ENCODE peak calls at places on chromosomes 12 and 14, in four cellular contexts. X, P, A and B are unnamed samples.

GRCh38 chr14:87998414-87998813 is 5.4 kb upstream of the GALC start:
- DNase-seq in A (no peak), P (no peak), X (no peak), B (no peak)

GRCh38 chr14:77730976-77731497 is 23.1 kb downstream of the SLIRP start:
- DNase-seq in A (no peak), X (no peak), P (no peak), B (no peak)

GRCh38 chr12:56071648-56072047 is 8.3 kb upstream of the ERBB3 start:
- DNase-seq in X (no peak), P (no peak), A (no peak), B (no peak)

GRCh38 chr14:51400142-51400541 is 160.1 kb downstream of the TMX1 start:
- DNase-seq in P (no peak), A (no peak), X (no peak), B (no peak)

GRCh38 chr12:110355080-110355479 is 48.4 kb downstream of the ANAPC7 start:
- DNase-seq in X (no peak), A (no peak), P (no peak), B (no peak)

GRCh38 chr12:132178801-132179401 is 34.6 kb downstream of the NOC4L start:
- DNase-seq in P (no peak), A (no peak), X (no peak), B (no peak)

GRCh38 chr14:103724116-103724515 is 8.5 kb downstream of the ZFYVE21 start:
- DNase-seq in A (peak; percentile 21), X (no peak), P (peak; percentile 90), B (no peak)

GRCh38 chr12:89883630-89884364 is 175.2 kb upstream of the ATP2B1 start:
- DNase-seq in P (no peak), X (no peak), A (peak; percentile 65), B (peak; percentile 67)

GRCh38 chr12:2924019-2924418 is 33.3 kb downstream of the TULP3 start:
- DNase-seq in P (no peak), A (no peak), X (peak; percentile 14), B (peak; percentile 11)

GRCh38 chr12:131861261-131862083 is 33.0 kb upstream of the ULK1 start:
- DNase-seq in P (peak; percentile 22), X (no peak), A (no peak), B (no peak)

GRCh38 chr14:71139058-71139946 is 232.0 kb downstream of the PCNX1 start:
- DNase-seq in A (peak; percentile 46), P (peak; percentile 64), X (no peak), B (peak; percentile 2)

GRCh38 chr12:65885312-65885711 is 61.0 kb downstream of the HMGA2 start:
- DNase-seq in P (no peak), A (peak; percentile 86), X (no peak), B (peak; percentile 89)

GRCh38 chr12:9149372-9149771 is 33.7 kb upstream of the A2M start:
- DNase-seq in A (no peak), X (no peak), P (no peak), B (no peak)

GRCh38 chr12:48980389-48980952 is 2.3 kb downstream of the WNT1 start:
- DNase-seq in A (no peak), P (no peak), X (no peak), B (no peak)

GRCh38 chr12:126582231-126582630 is 1517.0 kb downstream of the AACS start:
- DNase-seq in P (no peak), A (no peak), X (no peak), B (peak; percentile 85)

GRCh38 chr12:109744991-109745942 is 31.6 kb downstream of the FAM222A start:
- DNase-seq in X (no peak), P (peak; percentile 35), A (no peak), B (no peak)

GRCh38 chr14:55705651-55706340 is 125.8 kb downstream of the KTN1 start:
- DNase-seq in X (no peak), P (no peak), A (no peak), B (no peak)

GRCh38 chr12:102950950-102951490 is 6.5 kb upstream of the ASCL1 start:
- DNase-seq in A (no peak), X (no peak), P (no peak), B (no peak)

GRCh38 chr12:11545438-11546330 is 103.8 kb upstream of the ETV6 start:
- DNase-seq in A (peak; percentile 66), X (no peak), P (no peak), B (peak; percentile 55)

GRCh38 chr14:31189346-31190219 is 18.0 kb downstream of the HECTD1 start:
- DNase-seq in P (no peak), X (no peak), A (no peak), B (no peak)

GRCh38 chr14:51019089-51019488 is 74.8 kb upstream of the PYGL start:
- DNase-seq in A (no peak), P (no peak), X (no peak), B (no peak)

GRCh38 chr14:104221636-104222375 is 83.4 kb downstream of the KIF26A start:
- DNase-seq in X (no peak), A (no peak), P (no peak), B (no peak)

GRCh38 chr14:75280831-75281690 is 2.4 kb downstream of the FOS start:
- DNase-seq in P (peak; percentile 60), A (no peak), X (no peak), B (no peak)

GRCh38 chr14:22976620-22977433 is 5.5 kb downstream of the AJUBA start:
- DNase-seq in X (peak; percentile 47), P (no peak), A (peak; percentile 62), B (no peak)

GRCh38 chr12:81270385-81270784 is 192.5 kb downstream of the ACSS3 start:
- DNase-seq in X (no peak), A (no peak), P (no peak), B (no peak)

GRCh38 chr14:90534091-90534837 is 137.4 kb downstream of the CALM1 start:
- DNase-seq in X (no peak), A (no peak), P (peak; percentile 59), B (no peak)

GRCh38 chr12:64663019-64663418 is 52.7 kb downstream of the RASSF3 start:
- DNase-seq in X (no peak), A (no peak), P (no peak), B (no peak)

GRCh38 chr12:45989277-45989856 is 1.0 kb downstream of the SCAF11 start:
- DNase-seq in X (no peak), A (no peak), P (no peak), B (no peak)

GRCh38 chr12:1418144-1418543 is 176.2 kb downstream of the FBXL14 start:
- DNase-seq in X (no peak), A (peak; percentile 7), P (no peak), B (no peak)